ENCODE peak calls at places on chromosome 13, in eight cellular contexts. One of them, this sample, is unnamed.

GRCh38 chr13:44627441-44627840 is 51.3 kb upstream of the TSC22D1 start:
- DNase-seq in transverse colon: no peak
- DNase-seq in esophagus muscularis mucosa: no peak
- DNase-seq in stomach: no peak
- DNase-seq in SK-N-SH: no peak
- DNase-seq in H1: no peak
- DNase-seq in HepG2: no peak
- DNase-seq in K562: no peak
- DNase-seq in this sample: no peak

GRCh38 chr13:98313938-98314292 is 136.8 kb upstream of the RNF113B start:
- DNase-seq in transverse colon: no peak
- DNase-seq in esophagus muscularis mucosa: no peak
- DNase-seq in stomach: peak
- DNase-seq in SK-N-SH: peak
- DNase-seq in H1: no peak
- DNase-seq in HepG2: no peak
- DNase-seq in K562: no peak
- DNase-seq in this sample: no peak

GRCh38 chr13:114090476-114090875 is 41.9 kb downstream of the RASA3 start:
- DNase-seq in transverse colon: peak
- DNase-seq in esophagus muscularis mucosa: no peak
- DNase-seq in stomach: no peak
- DNase-seq in SK-N-SH: no peak
- DNase-seq in H1: no peak
- DNase-seq in HepG2: no peak
- DNase-seq in K562: no peak
- DNase-seq in this sample: peak

GRCh38 chr13:22235285-22235949 is 564.5 kb downstream of the FGF9 start:
- DNase-seq in transverse colon: no peak
- DNase-seq in esophagus muscularis mucosa: no peak
- DNase-seq in stomach: no peak
- DNase-seq in SK-N-SH: no peak
- DNase-seq in H1: no peak
- DNase-seq in HepG2: no peak
- DNase-seq in K562: no peak
- DNase-seq in this sample: no peak

GRCh38 chr13:46668302-46668720 is 115.3 kb downstream of the LRCH1 start:
- DNase-seq in transverse colon: no peak
- DNase-seq in esophagus muscularis mucosa: no peak
- DNase-seq in stomach: no peak
- DNase-seq in SK-N-SH: no peak
- DNase-seq in H1: no peak
- DNase-seq in HepG2: no peak
- DNase-seq in K562: no peak
- DNase-seq in this sample: no peak

GRCh38 chr13:41311607-41312500 is 787 bp downstream of the NAA16 start:
- DNase-seq in transverse colon: peak
- DNase-seq in esophagus muscularis mucosa: no peak
- DNase-seq in stomach: peak
- DNase-seq in SK-N-SH: peak
- DNase-seq in H1: no peak
- DNase-seq in HepG2: peak
- DNase-seq in K562: peak
- DNase-seq in this sample: peak

GRCh38 chr13:23668557-23668956 is 98.3 kb downstream of the TNFRSF19 start:
- DNase-seq in transverse colon: no peak
- DNase-seq in esophagus muscularis mucosa: no peak
- DNase-seq in stomach: no peak
- DNase-seq in SK-N-SH: no peak
- DNase-seq in H1: no peak
- DNase-seq in HepG2: no peak
- DNase-seq in K562: no peak
- DNase-seq in this sample: no peak

GRCh38 chr13:20831254-20831653 is 57.5 kb upstream of the EEF1AKMT1 start:
- DNase-seq in transverse colon: no peak
- DNase-seq in esophagus muscularis mucosa: no peak
- DNase-seq in stomach: no peak
- DNase-seq in SK-N-SH: no peak
- DNase-seq in H1: no peak
- DNase-seq in HepG2: no peak
- DNase-seq in K562: no peak
- DNase-seq in this sample: no peak

GRCh38 chr13:27424246-27425150 is at the start of gene GTF3A:
- DNase-seq in transverse colon: peak
- DNase-seq in esophagus muscularis mucosa: no peak
- DNase-seq in stomach: peak
- DNase-seq in SK-N-SH: peak
- DNase-seq in H1: peak
- DNase-seq in HepG2: peak
- DNase-seq in K562: peak
- DNase-seq in this sample: peak

GRCh38 chr13:112775791-112776279 is 86.0 kb downstream of the ATP11A start:
- DNase-seq in transverse colon: no peak
- DNase-seq in esophagus muscularis mucosa: no peak
- DNase-seq in stomach: no peak
- DNase-seq in SK-N-SH: peak
- DNase-seq in H1: no peak
- DNase-seq in HepG2: no peak
- DNase-seq in K562: no peak
- DNase-seq in this sample: no peak

GRCh38 chr13:52378312-52378711 is 27.7 kb downstream of the THSD1 start:
- DNase-seq in transverse colon: no peak
- DNase-seq in esophagus muscularis mucosa: no peak
- DNase-seq in stomach: no peak
- DNase-seq in SK-N-SH: no peak
- DNase-seq in H1: no peak
- DNase-seq in HepG2: no peak
- DNase-seq in K562: no peak
- DNase-seq in this sample: no peak

GRCh38 chr13:34913040-34913439 is 29.0 kb upstream of the NBEA start:
- DNase-seq in transverse colon: no peak
- DNase-seq in esophagus muscularis mucosa: no peak
- DNase-seq in stomach: no peak
- DNase-seq in SK-N-SH: no peak
- DNase-seq in H1: peak
- DNase-seq in HepG2: no peak
- DNase-seq in K562: no peak
- DNase-seq in this sample: no peak

GRCh38 chr13:112892759-112893569 is 76.0 kb upstream of the MCF2L start:
- DNase-seq in transverse colon: peak
- DNase-seq in esophagus muscularis mucosa: no peak
- DNase-seq in stomach: peak
- DNase-seq in SK-N-SH: no peak
- DNase-seq in H1: peak
- DNase-seq in HepG2: peak
- DNase-seq in K562: no peak
- DNase-seq in this sample: no peak

GRCh38 chr13:39040206-39040605 is 1.9 kb downstream of the NHLRC3 start:
- DNase-seq in transverse colon: no peak
- DNase-seq in esophagus muscularis mucosa: no peak
- DNase-seq in stomach: no peak
- DNase-seq in SK-N-SH: no peak
- DNase-seq in H1: no peak
- DNase-seq in HepG2: peak
- DNase-seq in K562: no peak
- DNase-seq in this sample: no peak

GRCh38 chr13:39037880-39038568 is at the start of the genes NHLRC3 and PROSER1:
- DNase-seq in transverse colon: peak
- DNase-seq in esophagus muscularis mucosa: peak
- DNase-seq in stomach: peak
- DNase-seq in SK-N-SH: peak
- DNase-seq in H1: peak
- DNase-seq in HepG2: peak
- DNase-seq in K562: peak
- DNase-seq in this sample: peak

GRCh38 chr13:39037410-39037879 is 444 bp downstream of the PROSER1 start:
- DNase-seq in transverse colon: no peak
- DNase-seq in esophagus muscularis mucosa: no peak
- DNase-seq in stomach: no peak
- DNase-seq in SK-N-SH: no peak
- DNase-seq in H1: no peak
- DNase-seq in HepG2: no peak
- DNase-seq in K562: no peak
- DNase-seq in this sample: no peak

GRCh38 chr13:39039033-39039432 is 777 bp downstream of the NHLRC3 start:
- DNase-seq in transverse colon: no peak
- DNase-seq in esophagus muscularis mucosa: no peak
- DNase-seq in stomach: no peak
- DNase-seq in SK-N-SH: no peak
- DNase-seq in H1: no peak
- DNase-seq in HepG2: peak
- DNase-seq in K562: no peak
- DNase-seq in this sample: no peak

GRCh38 chr13:39038569-39038898 is 278 bp downstream of the NHLRC3 start:
- DNase-seq in transverse colon: peak
- DNase-seq in esophagus muscularis mucosa: no peak
- DNase-seq in stomach: no peak
- DNase-seq in SK-N-SH: no peak
- DNase-seq in H1: no peak
- DNase-seq in HepG2: peak
- DNase-seq in K562: peak
- DNase-seq in this sample: no peak
- TF ChIP-seq POLR2AphosphoS5 in transverse colon: no peak
- TF ChIP-seq POLR2AphosphoS5 in esophagus muscularis mucosa: no peak
- TF ChIP-seq POLR2AphosphoS5 in stomach: no peak
- TF ChIP-seq POLR2AphosphoS5 in SK-N-SH: no peak
- TF ChIP-seq POLR2AphosphoS5 in H1: no peak
- TF ChIP-seq POLR2AphosphoS5 in HepG2: no peak
- TF ChIP-seq POLR2AphosphoS5 in K562: no peak
- TF ChIP-seq POLR2AphosphoS5 in this sample: no peak

DNA sequence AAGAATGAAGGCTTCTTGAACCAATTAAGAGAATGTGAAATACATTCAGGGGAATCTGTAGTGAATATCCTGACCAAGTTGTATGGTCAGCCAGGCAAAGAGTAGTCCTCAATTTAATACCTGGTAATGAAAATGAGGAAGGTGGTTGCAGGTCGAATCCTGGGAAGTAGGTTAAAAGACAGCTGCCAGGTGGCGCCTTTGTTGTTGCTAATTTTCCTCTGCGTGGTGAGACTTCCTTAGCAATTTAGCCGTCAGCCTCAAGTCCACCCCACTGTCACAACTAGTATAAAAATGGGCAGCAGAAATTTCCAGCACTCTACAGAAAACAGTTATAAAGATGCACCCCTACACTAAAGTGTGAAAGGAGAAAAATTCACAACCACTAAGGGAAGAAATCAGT is 235.7 kb downstream of the NHLRC3 start:
- DNase-seq in transverse colon: peak
- DNase-seq in esophagus muscularis mucosa: no peak
- DNase-seq in stomach: peak
- DNase-seq in SK-N-SH: no peak
- DNase-seq in H1: no peak
- DNase-seq in HepG2: no peak
- DNase-seq in K562: no peak
- DNase-seq in this sample: no peak
- TF ChIP-seq EP300 in transverse colon: no peak
- TF ChIP-seq EP300 in esophagus muscularis mucosa: no peak
- TF ChIP-seq EP300 in stomach: no peak
- TF ChIP-seq EP300 in SK-N-SH: no peak
- TF ChIP-seq EP300 in H1: no peak
- TF ChIP-seq EP300 in HepG2: no peak
- TF ChIP-seq EP300 in K562: no peak
- TF ChIP-seq EP300 in this sample: no peak

GRCh38 chr13:30654430-30654829 is 36.7 kb downstream of the USPL1 start:
- DNase-seq in transverse colon: no peak
- DNase-seq in esophagus muscularis mucosa: no peak
- DNase-seq in stomach: no peak
- DNase-seq in SK-N-SH: no peak
- DNase-seq in H1: no peak
- DNase-seq in HepG2: no peak
- DNase-seq in K562: peak
- DNase-seq in this sample: no peak

GRCh38 chr13:30656178-30656577 is 38.5 kb downstream of the USPL1 start:
- DNase-seq in transverse colon: no peak
- DNase-seq in esophagus muscularis mucosa: no peak
- DNase-seq in stomach: no peak
- DNase-seq in SK-N-SH: no peak
- DNase-seq in H1: no peak
- DNase-seq in HepG2: no peak
- DNase-seq in K562: no peak
- DNase-seq in this sample: no peak

GRCh38 chr13:30648522-30649012 is 30.8 kb downstream of the USPL1 start:
- DNase-seq in transverse colon: no peak
- DNase-seq in esophagus muscularis mucosa: no peak
- DNase-seq in stomach: no peak
- DNase-seq in SK-N-SH: no peak
- DNase-seq in H1: no peak
- DNase-seq in HepG2: peak
- DNase-seq in K562: no peak
- DNase-seq in this sample: no peak

GRCh38 chr13:30647824-30648521 is 30.3 kb downstream of the USPL1 start:
- DNase-seq in transverse colon: no peak
- DNase-seq in esophagus muscularis mucosa: no peak
- DNase-seq in stomach: no peak
- DNase-seq in SK-N-SH: no peak
- DNase-seq in H1: no peak
- DNase-seq in HepG2: no peak
- DNase-seq in K562: no peak
- DNase-seq in this sample: no peak

DNA sequence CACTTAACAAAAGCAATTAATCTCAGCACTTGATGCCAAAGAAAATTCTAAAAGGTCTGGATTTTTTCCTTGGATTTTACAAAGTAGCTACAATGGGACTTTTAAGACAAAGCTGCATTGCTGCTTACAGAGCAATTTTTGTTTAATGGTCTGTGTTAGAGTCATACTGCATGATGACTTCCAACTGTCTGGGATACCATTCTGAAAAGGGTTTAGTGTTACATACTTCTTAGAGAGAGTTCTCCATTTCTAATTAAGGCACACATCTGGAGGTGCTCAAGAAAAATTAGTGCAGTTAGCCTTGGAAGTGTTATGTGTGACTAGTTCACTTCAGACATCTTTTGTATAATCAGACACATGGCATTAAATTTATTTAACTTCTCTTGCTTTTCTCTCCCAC is 35.0 kb downstream of the USPL1 start:
- DNase-seq in transverse colon: no peak
- DNase-seq in esophagus muscularis mucosa: no peak
- DNase-seq in stomach: no peak
- DNase-seq in SK-N-SH: no peak
- DNase-seq in H1: no peak
- DNase-seq in HepG2: no peak
- DNase-seq in K562: no peak
- DNase-seq in this sample: no peak
- TF ChIP-seq POLR2AphosphoS5 in transverse colon: no peak
- TF ChIP-seq POLR2AphosphoS5 in esophagus muscularis mucosa: no peak
- TF ChIP-seq POLR2AphosphoS5 in stomach: no peak
- TF ChIP-seq POLR2AphosphoS5 in SK-N-SH: no peak
- TF ChIP-seq POLR2AphosphoS5 in H1: no peak
- TF ChIP-seq POLR2AphosphoS5 in HepG2: no peak
- TF ChIP-seq POLR2AphosphoS5 in K562: no peak
- TF ChIP-seq POLR2AphosphoS5 in this sample: no peak

DNA sequence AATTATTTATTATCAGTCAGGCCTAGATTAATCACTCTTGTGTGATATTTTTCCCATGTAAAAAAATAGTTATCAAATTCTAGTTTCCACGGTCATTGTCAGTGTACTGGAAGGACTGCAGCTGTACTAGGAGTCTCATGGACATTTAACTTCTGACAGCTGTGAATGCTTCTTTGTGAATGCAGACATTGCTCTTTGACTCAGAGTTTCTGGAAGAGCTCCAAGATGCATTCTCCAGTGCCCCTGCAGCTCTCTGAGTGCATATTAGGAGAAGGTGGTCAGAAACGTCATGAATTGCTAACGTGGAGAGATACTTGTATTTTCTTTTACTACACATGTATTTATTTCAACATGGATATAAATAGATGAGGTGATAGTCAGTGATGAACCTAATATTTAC is 9.7 kb upstream of the SLITRK5 start:
- DNase-seq in transverse colon: no peak
- DNase-seq in esophagus muscularis mucosa: no peak
- DNase-seq in stomach: no peak
- DNase-seq in SK-N-SH: no peak
- DNase-seq in H1: no peak
- DNase-seq in HepG2: no peak
- DNase-seq in K562: no peak
- DNase-seq in this sample: no peak
- TF ChIP-seq EP300 in transverse colon: no peak
- TF ChIP-seq EP300 in esophagus muscularis mucosa: no peak
- TF ChIP-seq EP300 in stomach: no peak
- TF ChIP-seq EP300 in SK-N-SH: no peak
- TF ChIP-seq EP300 in H1: no peak
- TF ChIP-seq EP300 in HepG2: no peak
- TF ChIP-seq EP300 in K562: no peak
- TF ChIP-seq EP300 in this sample: no peak

This sample was measured in suprapubic skin.